ENCODE peak calls at places on chromosome 1, in seven cellular contexts. One of them, this sample, is unnamed.

GRCh38 chr1:217348960-217349664 is 281.8 kb downstream of the GPATCH2 start:
- DNase-seq in GM23338: no peak
- DNase-seq in SJSA1: no peak
- DNase-seq in neural progenitor cell: no peak
- DNase-seq in BJ: no peak
- DNase-seq in ovary: no peak
- DNase-seq in fibroblast of the aortic adventitia: no peak
- DNase-seq in this sample: no peak

GRCh38 chr1:198678301-198678836 is 39.5 kb downstream of the PTPRC start:
- DNase-seq in SJSA1: no peak
- DNase-seq in GM23338: no peak
- DNase-seq in BJ: no peak
- DNase-seq in neural progenitor cell: peak
- DNase-seq in fibroblast of the aortic adventitia: no peak
- DNase-seq in ovary: no peak
- DNase-seq in this sample: no peak

GRCh38 chr1:18955442-18956188 is 861 bp downstream of the IFFO2 start:
- DNase-seq in SJSA1: no peak
- DNase-seq in neural progenitor cell: peak
- DNase-seq in BJ: no peak
- DNase-seq in ovary: peak
- DNase-seq in fibroblast of the aortic adventitia: no peak
- DNase-seq in GM23338: peak
- DNase-seq in this sample: no peak

GRCh38 chr1:234778215-234779159 is 168.5 kb upstream of the IRF2BP2 start:
- DNase-seq in neural progenitor cell: peak
- DNase-seq in SJSA1: peak
- DNase-seq in fibroblast of the aortic adventitia: no peak
- DNase-seq in BJ: no peak
- DNase-seq in ovary: no peak
- DNase-seq in GM23338: peak
- DNase-seq in this sample: no peak

GRCh38 chr1:168441745-168442144 is 102.1 kb downstream of the XCL2 start:
- DNase-seq in BJ: no peak
- DNase-seq in ovary: no peak
- DNase-seq in SJSA1: no peak
- DNase-seq in fibroblast of the aortic adventitia: no peak
- DNase-seq in GM23338: no peak
- DNase-seq in neural progenitor cell: no peak
- DNase-seq in this sample: no peak

GRCh38 chr1:10869933-10870332 is 73.5 kb upstream of the CASZ1 start:
- DNase-seq in SJSA1: no peak
- DNase-seq in fibroblast of the aortic adventitia: no peak
- DNase-seq in GM23338: no peak
- DNase-seq in BJ: no peak
- DNase-seq in ovary: no peak
- DNase-seq in neural progenitor cell: no peak
- DNase-seq in this sample: no peak

GRCh38 chr1:245901037-245901436 is 606.0 kb downstream of the SMYD3 start:
- DNase-seq in ovary: no peak
- DNase-seq in BJ: no peak
- DNase-seq in neural progenitor cell: no peak
- DNase-seq in SJSA1: no peak
- DNase-seq in fibroblast of the aortic adventitia: peak
- DNase-seq in GM23338: no peak
- DNase-seq in this sample: no peak

GRCh38 chr1:10033359-10033845 is 644 bp downstream of the UBE4B start:
- DNase-seq in BJ: no peak
- DNase-seq in neural progenitor cell: peak
- DNase-seq in ovary: peak
- DNase-seq in GM23338: peak
- DNase-seq in SJSA1: peak
- DNase-seq in fibroblast of the aortic adventitia: peak
- DNase-seq in this sample: no peak

GRCh38 chr1:92310185-92310597 is 11.3 kb downstream of the RPAP2 start:
- DNase-seq in ovary: no peak
- DNase-seq in SJSA1: no peak
- DNase-seq in neural progenitor cell: peak
- DNase-seq in BJ: no peak
- DNase-seq in fibroblast of the aortic adventitia: peak
- DNase-seq in GM23338: peak
- DNase-seq in this sample: no peak

GRCh38 chr1:10606070-10606469 is 131.3 kb downstream of the PEX14 start:
- DNase-seq in neural progenitor cell: no peak
- DNase-seq in BJ: no peak
- DNase-seq in fibroblast of the aortic adventitia: no peak
- DNase-seq in ovary: no peak
- DNase-seq in SJSA1: no peak
- DNase-seq in GM23338: no peak
- DNase-seq in this sample: peak

GRCh38 chr1:67759066-67759465 is 74.1 kb downstream of the GADD45A start:
- DNase-seq in SJSA1: no peak
- DNase-seq in neural progenitor cell: no peak
- DNase-seq in BJ: no peak
- DNase-seq in GM23338: no peak
- DNase-seq in ovary: no peak
- DNase-seq in fibroblast of the aortic adventitia: no peak
- DNase-seq in this sample: no peak

GRCh38 chr1:195721210-195721971 is 886.8 kb downstream of the KCNT2 start:
- DNase-seq in SJSA1: no peak
- DNase-seq in ovary: no peak
- DNase-seq in BJ: no peak
- DNase-seq in neural progenitor cell: no peak
- DNase-seq in GM23338: no peak
- DNase-seq in fibroblast of the aortic adventitia: no peak
- DNase-seq in this sample: no peak

GRCh38 chr1:41152622-41153044 is 89.5 kb downstream of the SCMH1 start:
- DNase-seq in GM23338: no peak
- DNase-seq in BJ: peak
- DNase-seq in SJSA1: no peak
- DNase-seq in ovary: no peak
- DNase-seq in fibroblast of the aortic adventitia: peak
- DNase-seq in neural progenitor cell: no peak
- DNase-seq in this sample: peak

GRCh38 chr1:151314137-151314875 is 12.9 kb downstream of the PI4KB start:
- DNase-seq in fibroblast of the aortic adventitia: peak
- DNase-seq in neural progenitor cell: no peak
- DNase-seq in GM23338: no peak
- DNase-seq in SJSA1: peak
- DNase-seq in ovary: peak
- DNase-seq in BJ: peak
- DNase-seq in this sample: peak

GRCh38 chr1:233244183-233244582 is 51.3 kb downstream of the PCNX2 start:
- DNase-seq in GM23338: no peak
- DNase-seq in SJSA1: no peak
- DNase-seq in fibroblast of the aortic adventitia: peak
- DNase-seq in neural progenitor cell: no peak
- DNase-seq in BJ: peak
- DNase-seq in ovary: no peak
- DNase-seq in this sample: no peak

GRCh38 chr1:41978986-41979385 is 60.3 kb upstream of the HIVEP3 start:
- DNase-seq in neural progenitor cell: no peak
- DNase-seq in ovary: no peak
- DNase-seq in GM23338: no peak
- DNase-seq in BJ: no peak
- DNase-seq in SJSA1: no peak
- DNase-seq in fibroblast of the aortic adventitia: no peak
- DNase-seq in this sample: no peak

GRCh38 chr1:210022044-210022443 is 84.0 kb downstream of the SYT14 start:
- DNase-seq in BJ: no peak
- DNase-seq in fibroblast of the aortic adventitia: no peak
- DNase-seq in SJSA1: no peak
- DNase-seq in neural progenitor cell: no peak
- DNase-seq in ovary: no peak
- DNase-seq in GM23338: no peak
- DNase-seq in this sample: no peak
- H3K4me3 ChIP-seq in BJ: no peak
- H3K4me3 ChIP-seq in fibroblast of the aortic adventitia: no peak
- H3K4me3 ChIP-seq in SJSA1: no peak
- H3K4me3 ChIP-seq in neural progenitor cell: no peak
- H3K4me3 ChIP-seq in ovary: no peak
- H3K4me3 ChIP-seq in GM23338: no peak
- H3K4me3 ChIP-seq in this sample: no peak

DNA sequence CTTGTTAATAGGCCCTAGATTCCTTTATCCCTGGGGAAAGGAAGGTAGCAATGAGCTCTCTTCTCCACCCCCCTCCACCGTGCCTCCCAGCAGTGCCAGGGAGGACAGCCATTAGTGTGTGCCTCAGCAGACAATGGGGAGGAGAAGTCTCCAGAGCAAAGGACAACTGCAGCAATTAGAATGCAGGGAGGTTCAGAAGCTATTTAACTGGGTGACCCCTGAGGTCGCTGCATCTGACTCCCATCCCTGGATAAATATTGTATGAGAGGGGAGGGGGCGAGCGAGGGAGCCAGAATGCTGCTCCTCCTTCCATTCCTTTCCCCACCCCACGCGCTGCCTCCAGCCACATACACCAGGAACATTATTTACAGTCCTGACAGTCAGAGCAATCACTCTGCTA is 59.0 kb downstream of the ERI3 start:
- DNase-seq in GM23338: no peak
- DNase-seq in fibroblast of the aortic adventitia: no peak
- DNase-seq in neural progenitor cell: no peak
- DNase-seq in SJSA1: no peak
- DNase-seq in BJ: no peak
- DNase-seq in ovary: no peak
- DNase-seq in this sample: no peak
- H3K4me3 ChIP-seq in GM23338: no peak
- H3K4me3 ChIP-seq in fibroblast of the aortic adventitia: no peak
- H3K4me3 ChIP-seq in neural progenitor cell: no peak
- H3K4me3 ChIP-seq in SJSA1: no peak
- H3K4me3 ChIP-seq in BJ: no peak
- H3K4me3 ChIP-seq in ovary: no peak
- H3K4me3 ChIP-seq in this sample: no peak

DNA sequence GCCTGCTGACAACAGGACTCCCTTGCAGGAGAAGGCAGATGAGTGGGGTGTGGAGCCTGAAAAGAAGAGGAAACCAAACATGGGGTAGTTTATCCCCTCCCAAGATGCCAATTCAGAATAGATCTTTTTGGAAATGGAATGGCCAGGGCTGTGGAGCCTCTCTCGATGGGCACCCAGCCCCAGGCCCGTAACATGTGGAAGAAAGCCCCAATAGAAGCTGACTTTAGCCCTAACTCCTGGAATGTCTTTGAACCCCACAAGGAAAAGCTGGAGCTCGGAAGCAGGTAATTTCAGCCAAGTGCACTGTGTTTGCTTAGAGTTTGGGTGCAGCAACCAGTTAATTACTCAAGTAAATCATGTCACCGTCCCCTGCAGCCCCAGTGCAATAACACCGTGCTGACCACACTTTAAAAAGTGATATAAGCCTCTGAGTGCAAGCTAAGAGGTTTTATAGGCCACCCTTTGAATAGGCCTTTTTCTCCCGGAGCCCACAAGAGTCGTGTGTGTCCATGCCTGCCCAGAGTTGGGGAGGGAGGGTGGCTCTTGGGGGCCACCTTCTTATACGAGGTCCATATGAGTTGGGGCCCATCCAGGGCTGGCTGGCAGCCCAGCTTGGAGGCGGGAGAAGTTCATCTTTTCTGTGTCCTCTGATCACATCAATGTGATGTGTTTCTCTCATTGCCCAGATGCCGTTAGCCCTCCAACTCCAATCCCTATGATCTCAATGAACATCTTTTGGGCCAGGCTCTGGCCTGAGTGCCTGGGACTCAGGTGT is 153.2 kb downstream of the TRABD2B start:
- DNase-seq in fibroblast of the aortic adventitia: no peak
- DNase-seq in BJ: no peak
- DNase-seq in neural progenitor cell: no peak
- DNase-seq in SJSA1: no peak
- DNase-seq in ovary: no peak
- DNase-seq in GM23338: no peak
- DNase-seq in this sample: no peak
- H3K4me3 ChIP-seq in fibroblast of the aortic adventitia: no peak
- H3K4me3 ChIP-seq in BJ: no peak
- H3K4me3 ChIP-seq in neural progenitor cell: no peak
- H3K4me3 ChIP-seq in SJSA1: no peak
- H3K4me3 ChIP-seq in ovary: no peak
- H3K4me3 ChIP-seq in GM23338: no peak
- H3K4me3 ChIP-seq in this sample: no peak

DNA sequence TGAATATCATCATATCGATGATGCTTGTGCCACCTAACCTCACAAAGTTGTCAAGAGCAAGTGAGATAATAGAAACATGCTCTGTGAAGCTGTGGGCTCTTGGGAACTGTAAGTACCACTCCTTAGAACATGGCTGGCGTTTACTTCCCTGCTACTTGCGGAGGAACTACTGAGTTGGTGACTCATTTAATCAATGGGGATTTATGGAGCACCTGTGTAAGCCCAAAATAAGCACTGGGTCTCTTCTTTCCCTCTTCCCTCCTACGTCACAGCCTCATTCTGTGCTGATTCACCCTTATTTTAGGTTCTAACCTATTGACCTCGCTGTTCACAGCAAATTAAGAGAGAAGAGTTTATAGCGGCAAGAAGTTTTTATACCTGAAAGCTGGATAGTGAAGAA is 52.9 kb downstream of the PRDM2 start:
- DNase-seq in fibroblast of the aortic adventitia: no peak
- DNase-seq in SJSA1: no peak
- DNase-seq in BJ: no peak
- DNase-seq in ovary: no peak
- DNase-seq in neural progenitor cell: no peak
- DNase-seq in GM23338: no peak
- DNase-seq in this sample: no peak
- H3K4me3 ChIP-seq in fibroblast of the aortic adventitia: no peak
- H3K4me3 ChIP-seq in SJSA1: no peak
- H3K4me3 ChIP-seq in BJ: no peak
- H3K4me3 ChIP-seq in ovary: no peak
- H3K4me3 ChIP-seq in neural progenitor cell: no peak
- H3K4me3 ChIP-seq in GM23338: no peak
- H3K4me3 ChIP-seq in this sample: no peak

DNA sequence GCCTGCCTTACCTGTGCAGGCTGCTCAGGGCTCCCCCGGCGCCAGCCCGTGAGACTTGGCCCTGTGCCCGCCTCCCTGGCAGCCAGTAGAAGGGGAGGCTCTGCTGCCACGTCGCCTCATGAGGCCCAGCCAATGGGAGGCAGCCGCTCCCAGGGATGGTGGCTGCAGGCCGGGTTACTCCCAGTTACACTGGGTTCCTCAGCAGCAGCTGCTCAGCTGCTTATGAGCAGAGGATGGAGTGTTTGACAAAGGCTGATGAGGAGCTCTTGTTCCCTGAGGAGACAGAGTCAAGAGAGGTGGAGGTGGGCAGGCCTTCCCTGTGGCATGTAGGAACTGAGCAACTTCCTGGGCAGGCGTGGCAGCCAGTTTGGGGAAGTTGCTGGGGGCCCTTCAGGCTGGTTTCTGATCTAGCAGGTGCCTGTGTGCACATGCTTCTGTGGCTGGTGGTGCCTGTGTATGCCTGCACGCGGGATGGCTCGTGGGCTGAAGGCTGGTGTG is 5.6 kb downstream of the MFSD2A start:
- DNase-seq in SJSA1: no peak
- DNase-seq in BJ: no peak
- DNase-seq in neural progenitor cell: no peak
- DNase-seq in GM23338: no peak
- DNase-seq in fibroblast of the aortic adventitia: no peak
- DNase-seq in ovary: no peak
- DNase-seq in this sample: no peak
- H3K4me3 ChIP-seq in SJSA1: no peak
- H3K4me3 ChIP-seq in BJ: no peak
- H3K4me3 ChIP-seq in neural progenitor cell: no peak
- H3K4me3 ChIP-seq in GM23338: no peak
- H3K4me3 ChIP-seq in fibroblast of the aortic adventitia: no peak
- H3K4me3 ChIP-seq in ovary: no peak
- H3K4me3 ChIP-seq in this sample: no peak

This sample was measured in kidney epithelial cell.